ENCODE peak calls at places on chromosomes 4 and X, in four cellular contexts. Z is astrocyte of the spinal cord, U is posterior vena cava, D is adipocyte. R is an unnamed sample.

GRCh38 chr4:3461515-3462291 is 1.4 kb upstream of the DOK7 start:
- DNase-seq in Z (no peak), U (no peak), D (no peak), R (no peak)

GRCh38 chr4:37320518-37321235 is 76.1 kb downstream of the NWD2 start:
- DNase-seq in Z (no peak), U (no peak), D (no peak), R (no peak)

GRCh38 chrX:135489542-135489941 is 30.9 kb upstream of the INTS6L start:
- DNase-seq in Z (no peak), U (no peak), D (no peak), R (no peak)

GRCh38 chr4:143336828-143337599 is at the start of gene GAB1:
- DNase-seq in Z (peak), U (peak), D (peak), R (peak)

GRCh38 chr4:3388461-3389185 is 53.1 kb upstream of the HGFAC start:
- DNase-seq in Z (peak), U (peak), D (peak), R (no peak)

GRCh38 chrX:33324099-33324498 is 112.8 kb upstream of the DMD start:
- DNase-seq in Z (no peak), U (no peak), D (no peak), R (no peak)

GRCh38 chr4:147312376-147313046 is 168.4 kb upstream of the EDNRA start:
- DNase-seq in Z (peak), U (no peak), D (peak), R (no peak)

GRCh38 chr4:159048166-159048886 is 54.6 kb upstream of the RAPGEF2 start:
- DNase-seq in Z (peak), U (peak), D (peak), R (peak)

GRCh38 chrX:70292788-70293187 is 2.9 kb downstream of the KIF4A start:
- DNase-seq in Z (no peak), U (no peak), D (peak), R (no peak)

GRCh38 chr4:130306566-130306965 is 1210.6 kb downstream of the C4orf33 start:
- DNase-seq in Z (no peak), U (no peak), D (no peak), R (no peak)

GRCh38 chr4:116788723-116789122 is 296.7 kb downstream of the TRAM1L1 start:
- DNase-seq in Z (no peak), U (peak), D (no peak), R (no peak)